ENCODE peak calls at places on chromosome 10, in six cellular contexts. Y, B, R, S, J and U are unnamed samples.

GRCh38 chr10:84337199-84337598 is 8.8 kb downstream of the CCSER2 start:
- DNase-seq in Y (no peak), B (no peak), R (no peak), S (peak; percentile 85), J (no peak), U (no peak)

GRCh38 chr10:35000936-35001335 is 89.2 kb downstream of the CUL2 start:
- DNase-seq in Y (peak; percentile 56), B (no peak), R (no peak), S (no peak), J (no peak), U (no peak)

GRCh38 chr10:69060127-69060798 is 27.6 kb upstream of the SRGN start:
- DNase-seq in Y (no peak), B (no peak), R (no peak), S (no peak), J (no peak), U (no peak)

GRCh38 chr10:75049316-75050285 is 61.9 kb upstream of the SAMD8 start:
- DNase-seq in Y (no peak), B (no peak), R (no peak), S (no peak), J (no peak), U (no peak)

GRCh38 chr10:11024596-11024995 is 6.9 kb downstream of the CELF2 start:
- DNase-seq in Y (no peak), B (no peak), R (no peak), S (peak; percentile 68), J (no peak), U (no peak)

GRCh38 chr10:132798876-132799275 is 12.9 kb upstream of the NKX6-2 start:
- DNase-seq in Y (no peak), B (no peak), R (no peak), S (no peak), J (no peak), U (no peak)

GRCh38 chr10:113047605-113047962 is 97.5 kb downstream of the TCF7L2 start:
- DNase-seq in Y (no peak), B (no peak), R (no peak), S (no peak), J (no peak), U (no peak)

GRCh38 chr10:43854042-43854441 is 205.4 kb upstream of the ZNF32 start:
- DNase-seq in Y (no peak), B (no peak), R (no peak), S (peak; percentile 76), J (no peak), U (no peak)

GRCh38 chr10:48612241-48612943 is 7.5 kb upstream of the ARHGAP22 start:
- DNase-seq in Y (no peak), B (no peak), R (no peak), S (peak; percentile 71), J (no peak), U (no peak)

GRCh38 chr10:50552771-50553535 is 70.8 kb downstream of the SGMS1 start:
- DNase-seq in Y (peak; percentile 63), B (peak; percentile 27), R (no peak), S (peak; percentile 53), J (no peak), U (no peak)

GRCh38 chr10:124019886-124020797 is 73.3 kb downstream of the CHST15 start:
- DNase-seq in Y (peak; percentile 66), B (no peak), R (peak; percentile 18), S (peak; percentile 18), J (no peak), U (peak; percentile 64)

GRCh38 chr10:105855791-105856190 is 1214.7 kb downstream of the SORCS3 start:
- DNase-seq in Y (no peak), B (no peak), R (no peak), S (no peak), J (no peak), U (no peak)

DNA sequence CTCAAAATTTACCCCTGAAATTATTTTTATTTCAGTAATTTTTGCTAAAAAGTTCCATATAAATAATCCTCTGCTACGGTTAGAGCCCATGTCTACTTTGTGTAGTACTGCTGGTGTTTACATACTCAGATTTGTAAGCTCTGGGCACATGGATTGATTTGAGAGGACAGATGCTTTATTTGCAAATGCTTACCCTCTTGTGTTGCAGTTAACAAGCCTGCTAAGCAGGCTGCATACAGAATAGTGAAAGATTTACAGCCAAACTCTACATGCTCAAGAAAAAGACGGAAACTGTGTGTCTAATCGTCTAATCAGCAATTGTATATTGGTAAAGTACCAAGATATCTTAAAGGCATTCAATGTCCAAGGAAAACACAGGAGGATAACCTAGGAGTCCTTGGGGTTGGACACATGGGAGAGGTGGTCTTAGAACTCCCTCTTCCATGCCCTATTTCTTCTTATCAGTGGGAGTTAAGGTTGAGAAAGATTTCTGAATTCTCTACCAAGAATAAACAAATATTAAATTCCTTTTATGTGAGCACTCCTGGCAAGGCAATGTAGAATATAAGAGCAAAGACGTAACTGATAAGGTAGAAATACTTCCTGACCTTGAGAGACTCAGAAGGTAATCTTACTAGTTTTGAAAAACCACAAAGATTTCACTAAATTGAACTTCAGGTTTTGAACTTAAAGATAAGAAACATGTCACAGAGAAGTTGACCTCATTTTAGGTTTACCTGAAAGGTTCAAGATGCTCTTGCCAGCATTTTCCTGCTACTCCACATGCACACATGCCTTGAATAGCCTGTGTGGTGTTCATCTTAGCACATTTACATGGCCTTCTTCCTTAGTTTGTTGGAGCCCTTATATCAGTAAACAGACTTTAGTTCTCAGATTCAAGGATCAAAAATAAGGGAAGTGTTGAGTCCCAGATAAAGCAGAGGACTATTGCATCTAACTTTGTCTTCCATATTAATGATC is 1216.5 kb downstream of the SORCS3 start:
- DNase-seq in Y (no peak), B (no peak), R (no peak), S (no peak), J (no peak), U (no peak)
- H3K27ac ChIP-seq in Y (no peak overlapping the region), B (no peak overlapping the region), R (no peak overlapping the region), S (no peak overlapping the region), J (no peak overlapping the region), U (no peak overlapping the region)

DNA sequence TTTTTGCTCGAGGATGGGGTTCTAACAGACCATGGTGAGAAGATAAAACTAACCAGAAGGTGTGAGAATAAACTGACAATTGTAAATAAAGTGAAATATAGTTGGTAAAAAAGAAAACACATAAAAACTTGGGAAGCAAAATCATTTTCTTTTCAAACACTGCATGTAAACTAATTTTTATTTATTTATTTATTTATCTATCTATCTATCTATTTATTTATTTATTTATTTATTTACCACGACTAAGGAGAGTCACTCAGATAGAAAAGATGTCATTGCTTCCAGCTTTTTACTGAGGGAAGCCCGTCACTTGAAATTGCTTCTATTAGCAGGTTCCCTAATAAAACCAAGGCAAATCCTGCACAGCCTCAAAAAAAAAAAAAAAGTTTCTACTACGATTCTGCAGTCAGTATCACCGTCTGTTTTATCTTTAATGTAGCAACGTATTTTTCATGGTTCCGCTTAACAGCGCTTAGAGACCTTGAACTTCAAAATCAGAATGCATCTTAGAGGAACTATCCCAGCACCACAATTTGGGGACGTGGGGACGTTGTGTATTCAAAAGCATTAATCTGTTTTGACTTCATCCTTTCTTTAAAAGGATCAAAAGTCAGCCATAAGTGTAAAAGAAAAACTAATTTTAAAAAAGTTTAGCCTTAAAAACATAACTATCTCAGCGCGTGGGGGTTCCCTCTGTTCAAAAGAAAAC is 33.2 kb upstream of the EBLN1 start:
- DNase-seq in Y (no peak), B (no peak), R (no peak), S (peak; percentile 40), J (no peak), U (no peak)
- H3K27ac ChIP-seq in Y (no peak overlapping the region), B (no peak overlapping the region), R (peak overlapping the region; percentile 87), S (peak overlapping the region; percentile 70), J (peak overlapping the region; percentile 89), U (no peak overlapping the region)

GRCh38 chr10:72338180-72338579 is 16.5 kb downstream of the DNAJB12 start:
- DNase-seq in Y (no peak), B (no peak), R (no peak), S (no peak), J (no peak), U (no peak)

GRCh38 chr10:72336259-72337038 is 18.3 kb downstream of the DNAJB12 start:
- DNase-seq in Y (no peak), B (no peak), R (no peak), S (no peak), J (peak; percentile 88), U (no peak)

GRCh38 chr10:72335394-72336258 is 19.1 kb downstream of the DNAJB12 start:
- DNase-seq in Y (no peak), B (peak; percentile 45), R (peak; percentile 89), S (no peak), J (peak; percentile 85), U (no peak)

GRCh38 chr10:72337039-72337629 is 17.6 kb downstream of the DNAJB12 start:
- DNase-seq in Y (peak; percentile 76), B (peak; percentile 67), R (peak; percentile 93), S (peak; percentile 81), J (peak; percentile 87), U (peak; percentile 73)

DNA sequence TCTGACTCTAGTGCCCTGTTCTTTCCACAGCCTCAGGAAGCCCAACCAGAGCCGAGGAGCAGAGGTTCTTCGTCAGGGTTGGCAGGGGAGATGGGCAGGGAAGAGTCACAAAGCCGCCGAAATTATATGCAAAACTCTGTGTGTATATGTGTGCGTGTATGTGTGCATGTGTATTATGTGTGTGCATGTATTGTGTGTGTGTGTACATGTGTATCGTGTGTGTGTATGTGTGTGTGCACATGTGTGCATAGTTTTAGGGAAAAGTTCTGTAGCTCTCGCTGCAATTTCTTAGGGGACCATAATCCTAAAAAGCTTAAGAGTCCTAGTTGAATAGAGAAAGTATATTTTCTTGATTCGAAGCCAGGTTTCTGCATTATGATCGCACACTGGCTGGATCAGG is 17.0 kb downstream of the DNAJB12 start:
- DNase-seq in Y (no peak), B (no peak), R (no peak), S (no peak), J (no peak), U (no peak)
- H3K27ac ChIP-seq in Y (no peak overlapping the region), B (no peak overlapping the region), R (no peak overlapping the region), S (no peak overlapping the region), J (peak overlapping the region; percentile 90), U (no peak overlapping the region)

GRCh38 chr10:63265646-63266207 is 132.6 kb downstream of the NRBF2 start:
- DNase-seq in Y (no peak), B (no peak), R (no peak), S (peak; percentile 21), J (no peak), U (no peak)

GRCh38 chr10:63268139-63268797 is 135.1 kb downstream of the NRBF2 start:
- DNase-seq in Y (peak; percentile 41), B (no peak), R (no peak), S (peak; percentile 58), J (no peak), U (no peak)

GRCh38 chr10:63266337-63267327 is 133.5 kb downstream of the NRBF2 start:
- DNase-seq in Y (peak; percentile 67), B (peak; percentile 62), R (no peak), S (peak; percentile 21), J (no peak), U (no peak)

GRCh38 chr10:63268798-63269503 is 135.8 kb downstream of the NRBF2 start:
- DNase-seq in Y (peak; percentile 92), B (peak; percentile 95), R (peak; percentile 84), S (peak; percentile 98), J (peak; percentile 90), U (peak; percentile 87)

DNA sequence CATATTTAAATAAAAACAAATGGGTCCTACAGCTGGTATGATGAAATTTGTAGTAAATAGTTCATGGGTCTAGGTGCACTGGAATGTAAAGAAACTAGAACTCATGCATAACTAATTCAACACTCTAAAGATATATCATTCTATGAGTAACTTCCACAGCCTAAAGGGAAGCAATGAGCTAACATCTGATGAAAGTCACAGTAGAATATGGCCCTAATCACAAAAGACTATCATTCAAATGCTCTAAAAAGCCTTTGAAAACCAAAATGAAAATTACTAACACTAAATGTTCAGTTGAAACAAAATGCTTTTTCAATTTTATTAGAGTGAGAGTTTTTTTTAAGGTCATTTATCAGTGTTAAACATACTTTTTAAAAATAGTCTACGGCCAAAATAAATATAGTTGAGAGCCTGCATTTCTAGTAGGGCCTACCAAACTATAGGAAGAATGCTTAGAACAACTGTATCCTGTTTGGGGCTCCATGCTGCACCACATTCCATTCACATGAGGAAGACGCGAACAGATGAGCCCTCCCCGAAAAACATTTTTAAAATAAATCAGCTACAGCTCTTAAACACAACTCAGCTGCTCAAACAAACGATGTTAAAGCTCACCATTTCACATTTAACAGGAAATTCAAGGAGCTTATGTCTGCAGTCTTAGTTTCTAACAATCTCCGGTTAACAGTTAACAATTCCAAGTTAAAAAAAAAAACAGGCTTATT is 134.4 kb downstream of the NRBF2 start:
- DNase-seq in Y (peak; percentile 69), B (peak; percentile 73), R (no peak), S (peak; percentile 85), J (peak; percentile 29), U (no peak)
- H3K27ac ChIP-seq in Y (peak overlapping the region; percentile 97), B (peak overlapping the region; percentile 94), R (peak overlapping the region; percentile 98), S (peak overlapping the region; percentile 99), J (peak overlapping the region; percentile 97), U (peak overlapping the region; percentile 97)